ENCODE peak calls at places on chromosome 5, in six cellular contexts. J, P, I, O, Y and L are unnamed samples.

GRCh38 chr5:93584531-93585053 is 1.6 kb downstream of the NR2F1 start:
- DNase-seq in J (no peak), P (no peak), I (no peak), O (no peak), Y (peak; percentile 54), L (peak; percentile 96)

GRCh38 chr5:163696270-163696887 is 191.0 kb downstream of the MAT2B start:
- DNase-seq in J (peak; percentile 1), P (peak; percentile 42), I (peak; percentile 68), O (peak; percentile 78), Y (no peak), L (peak; percentile 85)

GRCh38 chr5:81363093-81363886 is 30.6 kb downstream of the ACOT12 start:
- DNase-seq in J (no peak), P (peak; percentile 62), I (peak; percentile 49), O (no peak), Y (no peak), L (no peak)

GRCh38 chr5:133523921-133524320 is 88.4 kb downstream of the FSTL4 start:
- DNase-seq in J (no peak), P (no peak), I (no peak), O (no peak), Y (no peak), L (no peak)

GRCh38 chr5:176131771-176132170 is 106.5 kb upstream of the SIMC1 start:
- DNase-seq in J (no peak), P (no peak), I (no peak), O (no peak), Y (no peak), L (no peak)

GRCh38 chr5:168578006-168578405 is 1.2 kb downstream of the PANK3 start:
- DNase-seq in J (no peak), P (no peak), I (no peak), O (peak; percentile 25), Y (no peak), L (peak; percentile 82)

GRCh38 chr5:15585826-15586591 is 86.0 kb downstream of the FBXL7 start:
- DNase-seq in J (no peak), P (no peak), I (no peak), O (no peak), Y (no peak), L (peak; percentile 52)

GRCh38 chr5:35854248-35854647 is 2.4 kb upstream of the IL7R start:
- DNase-seq in J (peak; percentile 96), P (no peak), I (peak; percentile 22), O (no peak), Y (no peak), L (no peak)

GRCh38 chr5:157459715-157460599 is at the start of gene NIPAL4:
- DNase-seq in J (no peak), P (no peak), I (no peak), O (peak; percentile 19), Y (no peak), L (no peak)

GRCh38 chr5:77606279-77606678 is 32.2 kb downstream of the OTP start:
- DNase-seq in J (no peak), P (no peak), I (no peak), O (no peak), Y (no peak), L (no peak)

GRCh38 chr5:159732220-159732619 is 184.1 kb upstream of the ADRA1B start:
- DNase-seq in J (no peak), P (no peak), I (peak; percentile 5), O (peak; percentile 50), Y (no peak), L (no peak)

GRCh38 chr5:104347119-104347708 is 784.6 kb upstream of the NUDT12 start:
- DNase-seq in J (no peak), P (no peak), I (no peak), O (no peak), Y (no peak), L (no peak)

GRCh38 chr5:115336201-115336720 is 39.8 kb upstream of the CCDC112 start:
- DNase-seq in J (no peak), P (no peak), I (no peak), O (no peak), Y (no peak), L (no peak)

GRCh38 chr5:135964670-135965320 is 10.0 kb upstream of the LECT2 start:
- DNase-seq in J (no peak), P (no peak), I (no peak), O (peak; percentile 20), Y (no peak), L (no peak)

GRCh38 chr5:131460867-131461572 is 174.0 kb downstream of the RAPGEF6 start:
- DNase-seq in J (no peak), P (no peak), I (no peak), O (no peak), Y (no peak), L (no peak)

GRCh38 chr5:174371600-174372094 is 326.1 kb downstream of the NSG2 start:
- DNase-seq in J (no peak), P (no peak), I (no peak), O (peak; percentile 80), Y (no peak), L (no peak)

GRCh38 chr5:2184563-2185540 is 302.1 kb upstream of the IRX4 start:
- DNase-seq in J (no peak), P (no peak), I (no peak), O (no peak), Y (no peak), L (peak; percentile 65)

GRCh38 chr5:75054110-75054930 is 2.0 kb upstream of the GCNT4 start:
- DNase-seq in J (no peak), P (no peak), I (peak; percentile 44), O (peak; percentile 59), Y (peak; percentile 62), L (peak; percentile 66)

GRCh38 chr5:134139377-134139851 is 24.9 kb downstream of the TCF7 start:
- DNase-seq in J (no peak), P (no peak), I (peak; percentile 1), O (no peak), Y (peak; percentile 47), L (peak; percentile 29)

GRCh38 chr5:1641560-1642166 is 117.9 kb upstream of the LPCAT1 start:
- DNase-seq in J (peak; percentile 69), P (peak; percentile 85), I (peak; percentile 90), O (peak; percentile 85), Y (peak; percentile 84), L (peak; percentile 99)

GRCh38 chr5:61924251-61924650 is 381.8 kb upstream of the KIF2A start:
- DNase-seq in J (no peak), P (no peak), I (no peak), O (no peak), Y (no peak), L (no peak)

GRCh38 chr5:61327761-61328753 is 4.0 kb upstream of the ZSWIM6 start:
- DNase-seq in J (no peak), P (no peak), I (no peak), O (peak; percentile 84), Y (no peak), L (peak; percentile 95)

GRCh38 chr5:56608216-56608925 is 207.0 kb upstream of the MAP3K1 start:
- DNase-seq in J (no peak), P (no peak), I (no peak), O (no peak), Y (no peak), L (no peak)

GRCh38 chr5:3034449-3034848 is 283.0 kb upstream of the IRX2 start:
- DNase-seq in J (no peak), P (no peak), I (no peak), O (no peak), Y (no peak), L (no peak)

GRCh38 chr5:135713516-135713915 is 120.9 kb upstream of the SLC25A48 start:
- DNase-seq in J (no peak), P (no peak), I (no peak), O (no peak), Y (no peak), L (no peak)

GRCh38 chr5:176611435-176611834 is 1.5 kb upstream of the GPRIN1 start:
- DNase-seq in J (peak; percentile 43), P (peak; percentile 80), I (peak; percentile 86), O (peak; percentile 78), Y (peak; percentile 84), L (peak; percentile 97)

GRCh38 chr5:88671808-88672499 is 211.0 kb downstream of the MEF2C start:
- DNase-seq in J (no peak), P (no peak), I (no peak), O (no peak), Y (no peak), L (no peak)

GRCh38 chr5:122673343-122673742 is 101.5 kb upstream of the SNX2 start:
- DNase-seq in J (no peak), P (no peak), I (no peak), O (no peak), Y (peak; percentile 61), L (peak; percentile 50)